ENCODE peak calls at places on chromosome 18, in six cellular contexts. T is HL-60, M is brain microvascular endothelial cell, I is SJSA1, R is fibroblast of lung, J is tibial artery. P is an unnamed sample.

GRCh38 chr18:57353940-57354461 is 1.6 kb downstream of the ST8SIA3 start:
- DNase-seq in T (no peak), M (peak; percentile 7), I (no peak), R (peak; percentile 29), J (no peak), P (no peak)

GRCh38 chr18:13237641-13238040 is 19.1 kb downstream of the LDLRAD4 start:
- DNase-seq in T (no peak), M (no peak), I (no peak), R (no peak), J (no peak), P (no peak)

GRCh38 chr18:58977801-58978200 is 113.1 kb downstream of the ZNF532 start:
- DNase-seq in T (no peak), M (no peak), I (no peak), R (peak; percentile 76), J (no peak), P (no peak)

GRCh38 chr18:68445668-68446426 is 269.1 kb downstream of the TMX3 start:
- DNase-seq in T (no peak), M (no peak), I (no peak), R (no peak), J (no peak), P (no peak)

GRCh38 chr18:78073275-78073674 is 823.6 kb downstream of the GALR1 start:
- DNase-seq in T (no peak), M (no peak), I (no peak), R (no peak), J (no peak), P (no peak)

GRCh38 chr18:50970006-50970405 is 2.2 kb downstream of the ELAC1 start:
- DNase-seq in T (no peak), M (no peak), I (no peak), R (no peak), J (no peak), P (no peak)

GRCh38 chr18:57447154-57447621 is 12.0 kb downstream of the ONECUT2 start:
- DNase-seq in T (peak; percentile 25), M (peak; percentile 14), I (no peak), R (peak; percentile 28), J (no peak), P (no peak)

GRCh38 chr18:6576706-6577375 is 152.7 kb upstream of the ARHGAP28 start:
- DNase-seq in T (no peak), M (no peak), I (no peak), R (no peak), J (no peak), P (no peak)

GRCh38 chr18:77086034-77086433 is 46.5 kb downstream of the MBP start:
- DNase-seq in T (no peak), M (peak; percentile 62), I (no peak), R (peak; percentile 92), J (no peak), P (no peak)

GRCh38 chr18:79483971-79484491 is 88.3 kb downstream of the NFATC1 start:
- DNase-seq in T (no peak), M (no peak), I (no peak), R (no peak), J (peak; percentile 53), P (no peak)
- H3K27ac ChIP-seq in T (no peak overlapping the region), M (no peak overlapping the region), I (peak overlapping the region; percentile 95), R (no peak overlapping the region), J (no peak overlapping the region), P (no peak overlapping the region)

GRCh38 chr18:55421612-55422381 is 166.2 kb downstream of the TCF4 start:
- DNase-seq in T (no peak), M (no peak), I (no peak), R (peak; percentile 63), J (no peak), P (no peak)
- H3K27ac ChIP-seq in T (no peak overlapping the region), M (no peak overlapping the region), I (peak overlapping the region; percentile 65), R (peak overlapping the region; percentile 67), J (peak overlapping the region; percentile 51), P (peak overlapping the region; percentile 65)

GRCh38 chr18:33573193-33573592 is 4.8 kb upstream of the ASXL3 start:
- DNase-seq in T (no peak), M (no peak), I (no peak), R (no peak), J (no peak), P (no peak)
- H3K27ac ChIP-seq in T (no peak overlapping the region), M (no peak overlapping the region), I (no peak overlapping the region), R (no peak overlapping the region), J (no peak overlapping the region), P (no peak overlapping the region)

GRCh38 chr18:48542513-48543181 is 3.8 kb downstream of the CTIF start:
- DNase-seq in T (no peak), M (no peak), I (no peak), R (no peak), J (no peak), P (no peak)
- H3K27ac ChIP-seq in T (no peak overlapping the region), M (no peak overlapping the region), I (no peak overlapping the region), R (no peak overlapping the region), J (no peak overlapping the region), P (no peak overlapping the region)

DNA sequence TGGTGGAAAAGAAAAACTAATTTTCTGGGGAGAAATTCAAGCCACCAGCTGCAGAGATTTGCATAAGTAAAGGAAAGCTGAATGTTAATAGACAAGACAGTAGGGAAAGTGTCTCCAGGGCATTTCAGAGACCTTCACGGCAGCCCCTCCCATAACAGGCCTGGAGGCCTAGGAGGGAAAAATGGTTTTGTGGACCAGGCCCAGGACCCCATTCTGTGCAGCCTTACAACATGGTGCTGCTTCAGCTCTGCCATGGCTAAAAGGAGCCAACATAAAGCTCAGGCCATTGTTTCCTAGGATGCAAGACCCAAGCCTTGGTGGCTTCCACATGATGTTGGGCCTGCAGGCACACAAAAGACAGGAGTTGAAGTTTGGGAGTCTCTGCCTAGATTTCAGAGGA is 697.1 kb downstream of the SOCS6 start:
- DNase-seq in T (no peak), M (no peak), I (no peak), R (no peak), J (no peak), P (no peak)
- H3K27ac ChIP-seq in T (no peak overlapping the region), M (no peak overlapping the region), I (no peak overlapping the region), R (no peak overlapping the region), J (no peak overlapping the region), P (no peak overlapping the region)

DNA sequence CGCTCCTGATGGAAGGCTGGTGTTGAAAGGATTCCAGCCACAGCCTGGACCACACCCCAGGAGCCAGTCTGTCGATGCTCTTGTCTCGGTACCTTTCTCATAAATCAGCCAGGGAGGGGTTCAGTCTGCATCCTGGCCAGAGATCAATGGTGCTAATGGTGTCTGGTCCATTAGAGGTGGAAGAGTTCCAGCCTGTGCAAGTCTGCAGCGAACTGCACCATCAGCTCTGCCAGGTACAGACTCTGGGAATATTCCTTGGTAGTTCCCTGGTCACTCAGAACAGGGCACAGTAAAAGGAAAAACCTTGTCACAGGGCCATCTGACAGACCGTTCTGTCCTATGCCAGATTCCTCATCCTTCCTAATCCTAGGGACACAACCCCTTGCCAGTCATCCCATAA is 164.3 kb downstream of the MTCL1 start:
- DNase-seq in T (no peak), M (no peak), I (no peak), R (no peak), J (no peak), P (no peak)
- H3K27ac ChIP-seq in T (no peak overlapping the region), M (no peak overlapping the region), I (no peak overlapping the region), R (no peak overlapping the region), J (no peak overlapping the region), P (no peak overlapping the region)

DNA sequence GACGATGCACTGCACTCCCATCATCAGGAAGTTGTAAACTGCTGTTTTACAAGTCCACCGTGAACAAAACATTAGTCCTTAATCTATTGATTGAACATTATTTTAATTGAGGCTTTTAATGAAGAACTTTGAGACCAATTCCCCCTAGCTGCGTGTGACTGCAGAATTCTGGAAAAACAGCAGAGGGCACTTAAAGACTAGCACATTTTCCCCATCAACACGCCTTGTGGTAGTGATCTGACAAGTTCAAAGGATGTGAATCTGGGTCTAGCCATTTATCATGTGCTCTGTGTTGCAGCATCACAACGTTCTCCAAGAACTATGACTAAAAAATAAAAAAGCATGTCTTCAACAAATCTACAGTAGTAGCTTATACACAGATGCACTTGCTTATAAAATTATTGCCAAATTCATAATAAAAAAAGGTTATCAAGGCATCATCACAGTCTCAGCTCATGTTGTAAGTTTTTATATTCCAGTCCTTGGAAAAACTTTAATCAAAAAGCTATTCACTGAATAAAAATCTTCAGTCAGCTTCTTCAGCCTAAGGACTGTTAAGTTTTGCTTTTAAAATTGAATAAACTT is 35.8 kb downstream of the SKOR2 start:
- DNase-seq in T (peak; percentile 46), M (peak; percentile 49), I (no peak), R (peak; percentile 51), J (no peak), P (peak; percentile 2)
- H3K27ac ChIP-seq in T (no peak overlapping the region), M (no peak overlapping the region), I (no peak overlapping the region), R (no peak overlapping the region), J (no peak overlapping the region), P (no peak overlapping the region)

GRCh38 chr18:22422909-22423548 is 5.3 kb upstream of the CTAGE1 start:
- DNase-seq in T (no peak), M (peak; percentile 12), I (no peak), R (peak; percentile 76), J (no peak), P (no peak)

GRCh38 chr18:22412502-22412901 is 5.2 kb downstream of the CTAGE1 start:
- DNase-seq in T (no peak), M (no peak), I (no peak), R (peak; percentile 89), J (no peak), P (no peak)

GRCh38 chr18:22420649-22421048 is 2.9 kb upstream of the CTAGE1 start:
- DNase-seq in T (no peak), M (no peak), I (no peak), R (no peak), J (no peak), P (no peak)

DNA sequence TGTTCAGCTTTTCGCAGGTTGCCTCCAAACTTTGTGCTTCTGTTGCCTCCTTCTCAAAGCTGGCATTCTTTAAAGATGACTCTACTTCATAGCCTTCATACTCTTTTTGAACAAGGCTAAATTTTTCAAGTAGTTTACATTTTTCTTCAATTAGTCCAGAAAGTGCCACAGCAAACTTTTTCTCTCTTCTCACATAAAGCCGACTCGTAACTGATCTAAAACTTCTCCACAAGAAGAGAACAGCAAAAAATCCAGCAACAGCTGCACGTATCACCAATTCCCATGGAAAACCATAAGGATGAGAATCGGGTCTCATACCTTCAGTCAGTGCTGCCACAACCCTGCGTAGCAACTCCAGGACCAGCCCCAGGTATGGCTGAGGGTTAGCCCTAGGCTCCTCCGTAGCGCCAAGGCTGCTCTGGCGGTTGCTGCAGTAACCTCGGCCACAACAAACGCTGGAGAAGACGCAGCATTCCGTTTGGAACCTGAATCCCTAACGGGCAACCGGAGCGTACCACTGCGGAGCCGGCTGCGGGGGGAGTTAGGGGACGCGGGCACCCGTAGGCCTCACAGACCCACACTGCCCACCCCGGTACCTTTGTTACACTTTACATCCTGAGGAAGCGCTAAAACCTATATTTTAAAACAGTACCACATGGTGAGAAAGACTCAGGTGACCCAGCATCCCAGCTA is at the start of gene CTAGE1:
- DNase-seq in T (no peak), M (peak; percentile 21), I (no peak), R (peak; percentile 73), J (no peak), P (no peak)
- H3K27ac ChIP-seq in T (no peak within 1 kb of the TSS), M (peak within 1 kb of the TSS; percentile 40), I (peak within 1 kb of the TSS; percentile 52), R (no peak within 1 kb of the TSS), J (no peak within 1 kb of the TSS), P (no peak within 1 kb of the TSS)

P was measured in substantia nigra.